ENCODE peak calls at places on chromosomes 16 and 17, in seven cellular contexts. C is AG08395, X is D341Med, T is glutamatergic neuron, W is sciatic nerve, Y is fibroblast of lung, S is neuronal stem cell. A is an unnamed sample.

GRCh38 chr17:67836205-67836987 is 11.1 kb downstream of the BPTF start:
- DNase-seq in S (no peak), Y (peak; percentile 29), X (no peak), C (no peak), T (no peak), W (no peak), A (no peak)

GRCh38 chr17:68054296-68054900 is 18.9 kb downstream of the KPNA2 start:
- DNase-seq in X (no peak), W (no peak), Y (peak; percentile 65), C (peak; percentile 23), S (no peak), T (no peak), A (no peak)

GRCh38 chr17:28482551-28483199 is 9.2 kb downstream of the SLC13A2 start:
- DNase-seq in Y (no peak), S (no peak), C (no peak), X (no peak), T (no peak), W (no peak), A (no peak)

GRCh38 chr16:28001184-28001583 is 62.3 kb downstream of the GSG1L start:
- DNase-seq in T (no peak), S (no peak), X (no peak), C (no peak), W (no peak), Y (no peak), A (no peak)

GRCh38 chr16:22641030-22641671 is 130.5 kb downstream of the NPIPB5 start:
- DNase-seq in Y (peak; percentile 51), W (no peak), X (no peak), C (peak; percentile 70), T (no peak), S (peak; percentile 38), A (peak; percentile 47)

GRCh38 chr16:12021578-12022265 is 45.2 kb downstream of the SNX29 start:
- DNase-seq in W (no peak), C (no peak), T (no peak), X (no peak), S (no peak), Y (no peak), A (no peak)

GRCh38 chr17:3318336-3318735 is 20.2 kb upstream of the OR3A1 start:
- DNase-seq in X (no peak), C (no peak), Y (no peak), W (no peak), S (no peak), T (no peak), A (no peak)

GRCh38 chr17:29117440-29117753 is 62.8 kb downstream of the MYO18A start:
- DNase-seq in S (no peak), X (peak; percentile 63), C (no peak), Y (no peak), W (no peak), T (no peak), A (no peak)

GRCh38 chr17:16652847-16653366 is 743 bp downstream of the ZNF624 start:
- DNase-seq in S (no peak), X (no peak), Y (peak; percentile 17), C (no peak), T (no peak), W (no peak), A (no peak)

GRCh38 chr17:28524476-28525415 is 18.6 kb downstream of the FOXN1 start:
- DNase-seq in Y (peak; percentile 53), T (no peak), X (no peak), W (no peak), S (no peak), C (peak; percentile 67), A (peak; percentile 81)